ENCODE peak calls at places on chromosomes 1 and 21, in four cellular contexts. One of them, this sample, is unnamed.

GRCh38 chr1:201228011-201228983 is 37.7 kb downstream of the IGFN1 start:
- DNase-seq in WTC11: no peak
- DNase-seq in HepG2: no peak
- DNase-seq in K562: no peak
- DNase-seq in this sample: no peak

GRCh38 chr1:86924324-86924960 is 10.0 kb downstream of the HS2ST1 start:
- DNase-seq in WTC11: no peak
- DNase-seq in HepG2: no peak
- DNase-seq in K562: no peak
- DNase-seq in this sample: no peak

GRCh38 chr21:41542727-41543126 is 34.8 kb upstream of the TMPRSS2 start:
- DNase-seq in WTC11: no peak
- DNase-seq in HepG2: no peak
- DNase-seq in K562: no peak
- DNase-seq in this sample: no peak

GRCh38 chr1:7401814-7402547 is 369.1 kb upstream of the VAMP3 start:
- DNase-seq in WTC11: no peak
- DNase-seq in HepG2: peak
- DNase-seq in K562: no peak
- DNase-seq in this sample: peak

GRCh38 chr21:20729376-20729775 is 268.8 kb upstream of the NCAM2 start:
- DNase-seq in WTC11: no peak
- DNase-seq in HepG2: no peak
- DNase-seq in K562: no peak
- DNase-seq in this sample: no peak

GRCh38 chr1:80349218-80349617 is 1342.7 kb upstream of the ADGRL4 start:
- DNase-seq in WTC11: peak
- DNase-seq in HepG2: no peak
- DNase-seq in K562: no peak
- DNase-seq in this sample: no peak

GRCh38 chr1:41846595-41846994 is 72.1 kb downstream of the HIVEP3 start:
- DNase-seq in WTC11: no peak
- DNase-seq in HepG2: no peak
- DNase-seq in K562: no peak
- DNase-seq in this sample: no peak

GRCh38 chr1:30613188-30613587 is 110.2 kb downstream of the MATN1 start:
- DNase-seq in WTC11: no peak
- DNase-seq in HepG2: no peak
- DNase-seq in K562: no peak
- DNase-seq in this sample: no peak

GRCh38 chr1:84122780-84123382 is 21.2 kb upstream of the PRKACB start:
- DNase-seq in WTC11: peak
- DNase-seq in HepG2: peak
- DNase-seq in K562: peak
- DNase-seq in this sample: peak

GRCh38 chr1:2786329-2787162 is 14.9 kb downstream of the TTC34 start:
- DNase-seq in WTC11: peak
- DNase-seq in HepG2: no peak
- DNase-seq in K562: peak
- DNase-seq in this sample: peak

DNA sequence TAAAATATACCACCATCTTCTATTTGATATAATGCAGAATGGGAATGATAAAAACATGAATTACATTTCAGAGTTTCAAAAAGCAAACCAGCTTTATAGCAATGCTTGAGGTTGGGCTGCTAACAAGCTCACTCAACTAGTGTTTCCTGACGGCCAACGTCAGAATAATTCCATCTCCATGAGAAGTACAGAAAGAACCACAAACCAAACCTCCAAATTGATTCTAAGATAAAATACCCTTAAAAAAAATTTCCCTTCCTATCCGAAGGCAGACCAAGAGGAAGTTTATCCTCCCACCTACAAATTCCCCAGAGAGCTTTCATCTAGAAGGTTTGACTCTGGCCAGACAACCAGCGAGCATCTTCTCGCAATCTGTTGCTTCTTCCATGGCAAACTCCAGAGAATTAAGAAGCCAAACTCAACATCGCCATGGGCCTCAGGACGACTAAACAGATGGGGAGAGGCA is at the start of gene EDARADD:
- DNase-seq in WTC11: no peak
- DNase-seq in HepG2: no peak
- DNase-seq in K562: no peak
- DNase-seq in this sample: no peak
- TF ChIP-seq NR3C1 in WTC11: no peak
- TF ChIP-seq NR3C1 in HepG2: no peak
- TF ChIP-seq NR3C1 in K562: no peak
- TF ChIP-seq NR3C1 in this sample: no peak

GRCh38 chr1:235806128-235806527 is 60.6 kb downstream of the LYST start:
- DNase-seq in WTC11: no peak
- DNase-seq in HepG2: no peak
- DNase-seq in K562: no peak
- DNase-seq in this sample: no peak
- TF ChIP-seq NR3C1 in WTC11: no peak
- TF ChIP-seq NR3C1 in HepG2: no peak
- TF ChIP-seq NR3C1 in K562: no peak
- TF ChIP-seq NR3C1 in this sample: no peak

GRCh38 chr1:231828182-231828920 is 201.8 kb downstream of the DISC1 start:
- DNase-seq in WTC11: no peak
- DNase-seq in HepG2: peak
- DNase-seq in K562: no peak
- DNase-seq in this sample: peak
- TF ChIP-seq NR3C1 in WTC11: no peak
- TF ChIP-seq NR3C1 in HepG2: no peak
- TF ChIP-seq NR3C1 in K562: no peak
- TF ChIP-seq NR3C1 in this sample: no peak

DNA sequence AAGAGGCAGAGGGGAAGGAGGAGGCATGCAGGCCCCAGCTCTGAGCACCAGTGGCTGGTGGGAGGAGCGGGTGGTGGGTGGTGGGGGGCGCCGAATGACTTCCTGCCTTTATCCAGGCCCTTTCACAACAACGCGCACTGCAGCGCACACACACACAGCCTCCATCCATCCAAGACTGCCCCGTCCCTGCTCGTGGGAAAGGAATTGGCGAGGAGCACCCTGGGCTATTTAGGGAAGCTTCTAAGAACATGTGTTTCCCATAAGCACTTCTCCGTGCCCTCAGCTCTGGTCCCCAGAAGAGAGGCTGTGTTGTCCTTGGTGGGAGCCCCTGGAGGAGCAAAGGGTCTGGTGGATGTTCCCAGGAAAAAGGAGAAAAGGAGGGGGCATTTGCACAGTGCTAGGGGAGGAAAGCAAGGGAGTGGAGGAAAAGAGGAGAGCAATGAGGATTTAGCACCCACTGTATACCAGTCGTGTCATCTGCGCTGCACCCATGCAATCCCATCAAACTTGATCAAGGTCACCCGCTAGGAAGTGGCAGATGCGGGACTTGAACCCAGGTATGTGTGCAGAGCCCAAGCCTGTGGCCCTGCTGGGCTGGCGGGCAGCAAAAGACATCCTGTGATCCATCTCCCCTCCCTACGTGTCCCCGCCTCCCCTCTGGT is 28.1 kb downstream of the EPHA2 start:
- DNase-seq in WTC11: no peak
- DNase-seq in HepG2: no peak
- DNase-seq in K562: no peak
- DNase-seq in this sample: no peak
- TF ChIP-seq NR3C1 in WTC11: no peak
- TF ChIP-seq NR3C1 in HepG2: no peak
- TF ChIP-seq NR3C1 in K562: no peak
- TF ChIP-seq NR3C1 in this sample: no peak

DNA sequence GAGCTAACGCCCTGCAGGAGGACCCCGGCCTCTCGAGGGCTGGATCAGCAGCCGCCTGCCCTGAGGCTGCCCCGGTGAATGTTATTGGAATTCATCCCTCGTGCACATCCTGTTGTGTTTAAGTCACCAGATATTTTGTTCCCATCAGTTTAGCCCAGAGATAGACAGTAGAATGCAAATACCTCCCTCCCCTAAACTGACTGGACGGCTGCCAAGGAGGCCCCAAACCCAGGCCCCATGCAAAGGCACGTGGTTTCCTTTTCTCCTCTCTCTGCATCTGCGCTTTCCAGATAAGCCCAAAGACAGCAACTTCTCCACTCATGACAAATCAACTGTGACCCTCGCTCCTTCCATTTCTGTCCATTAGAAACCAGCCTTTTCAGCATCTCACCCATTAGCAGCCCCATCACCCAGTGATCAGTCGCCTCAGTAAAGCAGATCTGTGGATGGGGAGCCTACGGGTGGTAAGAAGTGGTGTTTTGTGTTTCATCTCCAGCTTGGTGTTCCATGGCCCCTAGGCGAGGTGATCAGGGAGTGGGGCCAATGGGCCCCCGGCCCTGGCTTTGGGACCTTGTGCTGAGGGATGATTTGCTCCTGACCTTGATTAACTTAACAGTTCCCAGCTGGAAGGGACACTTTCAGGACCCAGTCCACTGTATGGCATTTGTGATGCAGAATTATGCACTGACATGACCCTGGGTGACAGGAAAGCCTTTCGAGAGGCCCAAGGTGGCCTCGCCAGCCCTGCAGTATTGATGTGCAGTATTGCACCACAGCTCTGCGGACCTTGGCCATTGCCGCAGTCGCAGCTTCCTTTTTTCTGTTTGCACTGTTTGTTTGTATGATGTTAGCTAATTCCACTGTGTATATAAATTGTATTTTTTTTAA is 5.2 kb downstream of the NPPA start:
- DNase-seq in WTC11: no peak
- DNase-seq in HepG2: peak
- DNase-seq in K562: peak
- DNase-seq in this sample: no peak
- TF ChIP-seq NR3C1 in WTC11: no peak
- TF ChIP-seq NR3C1 in HepG2: no peak
- TF ChIP-seq NR3C1 in K562: no peak
- TF ChIP-seq NR3C1 in this sample: no peak

GRCh38 chr21:38386967-38387366 is 111.3 kb downstream of the ERG start:
- DNase-seq in WTC11: no peak
- DNase-seq in HepG2: no peak
- DNase-seq in K562: no peak
- DNase-seq in this sample: no peak

GRCh38 chr21:38388684-38389676 is 109.3 kb downstream of the ERG start:
- DNase-seq in WTC11: no peak
- DNase-seq in HepG2: no peak
- DNase-seq in K562: no peak
- DNase-seq in this sample: no peak

GRCh38 chr21:38392722-38393121 is 105.6 kb downstream of the ERG start:
- DNase-seq in WTC11: no peak
- DNase-seq in HepG2: no peak
- DNase-seq in K562: no peak
- DNase-seq in this sample: no peak

GRCh38 chr21:38388219-38388618 is 110.1 kb downstream of the ERG start:
- DNase-seq in WTC11: no peak
- DNase-seq in HepG2: no peak
- DNase-seq in K562: no peak
- DNase-seq in this sample: no peak

DNA sequence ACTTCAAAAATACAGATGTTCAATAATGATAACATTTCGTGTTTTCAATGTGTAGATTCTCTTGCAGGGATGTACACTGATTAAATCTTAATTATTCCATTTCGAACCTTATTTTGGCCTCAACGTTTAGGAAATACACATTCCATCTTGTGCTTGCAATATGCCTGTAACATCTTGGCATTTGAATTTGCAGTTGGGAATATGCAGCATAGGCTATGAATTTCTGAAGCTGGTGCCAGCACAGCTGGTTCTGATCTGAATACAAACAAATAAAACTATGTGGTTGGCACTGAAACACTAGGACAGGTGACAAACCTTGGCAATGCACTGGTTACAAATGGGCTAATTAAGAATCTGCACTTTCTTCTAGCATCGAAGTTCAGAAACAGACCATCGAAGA is 108.4 kb downstream of the ERG start:
- DNase-seq in WTC11: no peak
- DNase-seq in HepG2: no peak
- DNase-seq in K562: no peak
- DNase-seq in this sample: no peak
- TF ChIP-seq NR3C1 in WTC11: no peak
- TF ChIP-seq NR3C1 in HepG2: no peak
- TF ChIP-seq NR3C1 in K562: no peak
- TF ChIP-seq NR3C1 in this sample: no peak

GRCh38 chr1:19088717-19089442 is 121.2 kb downstream of the UBR4 start:
- DNase-seq in WTC11: no peak
- DNase-seq in HepG2: no peak
- DNase-seq in K562: no peak
- DNase-seq in this sample: no peak

GRCh38 chr1:19087017-19087736 is 122.9 kb downstream of the UBR4 start:
- DNase-seq in WTC11: no peak
- DNase-seq in HepG2: peak
- DNase-seq in K562: no peak
- DNase-seq in this sample: no peak

GRCh38 chr1:19087737-19088594 is 122.1 kb downstream of the UBR4 start:
- DNase-seq in WTC11: no peak
- DNase-seq in HepG2: no peak
- DNase-seq in K562: no peak
- DNase-seq in this sample: no peak

GRCh38 chr1:19091539-19091938 is 118.5 kb downstream of the UBR4 start:
- DNase-seq in WTC11: no peak
- DNase-seq in HepG2: no peak
- DNase-seq in K562: no peak
- DNase-seq in this sample: no peak

GRCh38 chr1:19089524-19089923 is 120.5 kb downstream of the UBR4 start:
- DNase-seq in WTC11: no peak
- DNase-seq in HepG2: no peak
- DNase-seq in K562: no peak
- DNase-seq in this sample: no peak
- TF ChIP-seq NR3C1 in WTC11: no peak
- TF ChIP-seq NR3C1 in HepG2: no peak
- TF ChIP-seq NR3C1 in K562: no peak
- TF ChIP-seq NR3C1 in this sample: no peak

GRCh38 chr1:54253480-54253879 is 53.5 kb downstream of the MRPL37 start:
- DNase-seq in WTC11: no peak
- DNase-seq in HepG2: no peak
- DNase-seq in K562: no peak
- DNase-seq in this sample: peak

GRCh38 chr1:54256756-54257155 is 56.8 kb downstream of the MRPL37 start:
- DNase-seq in WTC11: no peak
- DNase-seq in HepG2: no peak
- DNase-seq in K562: no peak
- DNase-seq in this sample: no peak

GRCh38 chr1:54252371-54252770 is 52.4 kb downstream of the MRPL37 start:
- DNase-seq in WTC11: no peak
- DNase-seq in HepG2: no peak
- DNase-seq in K562: no peak
- DNase-seq in this sample: no peak

GRCh38 chr1:54255026-54255425 is 55.1 kb downstream of the MRPL37 start:
- DNase-seq in WTC11: no peak
- DNase-seq in HepG2: no peak
- DNase-seq in K562: no peak
- DNase-seq in this sample: no peak

GRCh38 chr1:54254055-54254454 is 54.1 kb downstream of the MRPL37 start:
- DNase-seq in WTC11: no peak
- DNase-seq in HepG2: no peak
- DNase-seq in K562: no peak
- DNase-seq in this sample: no peak
- TF ChIP-seq NR3C1 in WTC11: no peak
- TF ChIP-seq NR3C1 in HepG2: no peak
- TF ChIP-seq NR3C1 in K562: no peak
- TF ChIP-seq NR3C1 in this sample: no peak

This sample was measured in A549.